ENCODE peak calls at places on chromosomes 13 and 19, in six cellular contexts. I is stimulated activated CD4-positive, alpha-beta T cell treated with anti-CD3 and anti-CD28 coated beads, Interleukin-15, amount 100 ng/mL, for 48 hours; S is cerebellum; Y is iris pigment epithelial cell; N is HuH-7.5; A is GM20000. H is an unnamed sample.

GRCh38 chr13:109162248-109163051 is 533.0 kb downstream of the MYO16 start:
- DNase-seq in A (peak), I (peak), S (no peak), Y (no peak), N (no peak), H (no peak)

GRCh38 chr13:43611631-43612416 is 174.9 kb downstream of the ENOX1 start:
- DNase-seq in Y (no peak), N (no peak), S (no peak), A (no peak), I (no peak), H (no peak)

GRCh38 chr13:44426461-44426860 is 52.8 kb downstream of the SERP2 start:
- DNase-seq in Y (no peak), N (no peak), S (no peak), A (no peak), I (no peak), H (no peak)

GRCh38 chr13:110448230-110448629 is 113.3 kb downstream of the RAB20 start:
- DNase-seq in A (no peak), Y (peak), I (no peak), N (no peak), S (no peak), H (no peak)

GRCh38 chr19:40691421-40692211 is 1.2 kb upstream of the NUMBL start:
- DNase-seq in A (no peak), Y (no peak), I (no peak), N (no peak), S (peak), H (no peak)

GRCh38 chr19:51799311-51799997 is 4.5 kb downstream of the FPR3 start:
- DNase-seq in N (no peak), S (peak), I (no peak), A (no peak), Y (peak), H (peak)

GRCh38 chr13:99214232-99214631 is 13.6 kb downstream of the UBAC2 start:
- DNase-seq in A (peak), N (no peak), S (no peak), Y (no peak), I (no peak), H (no peak)

GRCh38 chr19:4922530-4923378 is 13.5 kb downstream of the UHRF1 start:
- DNase-seq in N (no peak), Y (no peak), S (peak), I (no peak), A (no peak), H (no peak)

GRCh38 chr13:112996671-112997091 is 27.7 kb downstream of the MCF2L start:
- DNase-seq in S (no peak), Y (no peak), N (no peak), I (no peak), A (no peak), H (no peak)

GRCh38 chr13:44108345-44108858 is 228.7 kb downstream of the LACC1 start:
- DNase-seq in I (no peak), N (peak), S (no peak), A (no peak), Y (no peak), H (peak)

GRCh38 chr19:50607874-50608785 is 31.6 kb downstream of the SYT3 start:
- DNase-seq in N (no peak), I (peak), S (peak), A (peak), Y (peak), H (peak)

GRCh38 chr19:29417048-29417447 is 108.7 kb upstream of the VSTM2B start:
- DNase-seq in N (no peak), Y (no peak), I (no peak), A (no peak), S (no peak), H (no peak)

GRCh38 chr13:87107626-87108025 is 563.5 kb upstream of the SLITRK5 start:
- DNase-seq in Y (no peak), A (no peak), I (no peak), N (no peak), S (no peak), H (no peak)

GRCh38 chr13:98377635-98378378 is 199.1 kb downstream of the STK24 start:
- DNase-seq in S (no peak), I (no peak), N (no peak), Y (no peak), A (no peak), H (no peak)

GRCh38 chr13:55432814-55433213 is 1707.9 kb upstream of the PRR20A start:
- DNase-seq in S (no peak), N (no peak), Y (no peak), A (no peak), I (no peak), H (no peak)

GRCh38 chr19:32743447-32743846 is 23.9 kb downstream of the TDRD12 start:
- DNase-seq in A (no peak), N (no peak), I (no peak), S (no peak), Y (no peak), H (no peak)

GRCh38 chr19:1790054-1790762 is 21.9 kb downstream of the ATP8B3 start:
- DNase-seq in A (no peak), Y (no peak), S (no peak), N (no peak), I (no peak), H (no peak)

GRCh38 chr19:48480151-48480475 is 10.9 kb downstream of the CYTH2 start:
- DNase-seq in A (no peak), N (no peak), Y (peak), S (peak), I (no peak), H (no peak)

GRCh38 chr13:34867590-34867989 is 74.5 kb upstream of the NBEA start:
- DNase-seq in I (no peak), N (no peak), Y (peak), A (no peak), S (no peak), H (no peak)

GRCh38 chr19:55801416-55801815 is 30.4 kb downstream of the NLRP11 start:
- DNase-seq in Y (no peak), I (no peak), S (no peak), N (no peak), A (no peak), H (no peak)

GRCh38 chr19:14248578-14249011 is 42.6 kb upstream of the ADGRL1 start:
- DNase-seq in N (no peak), Y (peak), I (no peak), A (no peak), S (peak), H (no peak)

GRCh38 chr13:87537946-87538345 is 133.2 kb upstream of the SLITRK5 start:
- DNase-seq in N (no peak), S (no peak), I (no peak), Y (no peak), A (no peak), H (no peak)

GRCh38 chr13:20349564-20350379 is 117.7 kb upstream of the GJB6 start:
- DNase-seq in N (no peak), I (no peak), S (no peak), A (no peak), Y (no peak), H (no peak)

GRCh38 chr19:18741124-18741493 is 50.0 kb downstream of the COMP start:
- DNase-seq in Y (no peak), S (no peak), I (no peak), A (no peak), N (no peak), H (no peak)

GRCh38 chr19:13884726-13885591 is 8.0 kb downstream of the NANOS3 start:
- DNase-seq in S (no peak), A (no peak), N (no peak), Y (no peak), I (no peak), H (no peak)

GRCh38 chr19:6000228-6000847 is 22.4 kb upstream of the RANBP3 start:
- DNase-seq in I (no peak), N (no peak), Y (no peak), S (no peak), A (no peak), H (no peak)

GRCh38 chr13:51006067-51006800 is 96.6 kb downstream of the RNASEH2B start:
- DNase-seq in I (no peak), N (peak), S (no peak), Y (no peak), A (no peak), H (peak)

GRCh38 chr19:2500157-2500556 is 24.2 kb downstream of the GADD45B start:
- DNase-seq in S (no peak), Y (no peak), I (no peak), N (no peak), A (no peak), H (no peak)